ENCODE peak calls at places on chromosomes 12 and 14, in seven cellular contexts. One of them, this sample, is unnamed.

GRCh38 chr14:79571361-79571760 is 639.9 kb downstream of the DIO2 start:
- DNase-seq in uterus: no peak
- DNase-seq in mucosa of descending colon: no peak
- DNase-seq in body of pancreas: no peak
- DNase-seq in A549: no peak
- DNase-seq in epithelial cell of esophagus: no peak
- DNase-seq in stomach: no peak
- DNase-seq in this sample: no peak

GRCh38 chr12:84764006-84764405 is 148.6 kb downstream of the SLC6A15 start:
- DNase-seq in stomach: no peak
- DNase-seq in A549: no peak
- DNase-seq in mucosa of descending colon: no peak
- DNase-seq in epithelial cell of esophagus: no peak
- DNase-seq in body of pancreas: no peak
- DNase-seq in uterus: no peak
- DNase-seq in this sample: no peak

GRCh38 chr12:10904686-10905085 is 4.7 kb downstream of the TAS2R13 start:
- DNase-seq in uterus: no peak
- DNase-seq in A549: no peak
- DNase-seq in epithelial cell of esophagus: no peak
- DNase-seq in mucosa of descending colon: no peak
- DNase-seq in body of pancreas: no peak
- DNase-seq in stomach: no peak
- DNase-seq in this sample: no peak

GRCh38 chr12:22529281-22530060 is 14.9 kb downstream of the C2CD5 start:
- DNase-seq in epithelial cell of esophagus: peak
- DNase-seq in uterus: no peak
- DNase-seq in body of pancreas: no peak
- DNase-seq in stomach: no peak
- DNase-seq in A549: peak
- DNase-seq in mucosa of descending colon: no peak
- DNase-seq in this sample: peak

GRCh38 chr12:70278945-70279344 is 35.7 kb downstream of the CNOT2 start:
- DNase-seq in epithelial cell of esophagus: no peak
- DNase-seq in body of pancreas: no peak
- DNase-seq in stomach: no peak
- DNase-seq in mucosa of descending colon: no peak
- DNase-seq in A549: no peak
- DNase-seq in uterus: no peak
- DNase-seq in this sample: no peak

GRCh38 chr14:56310643-56311042 is 192.4 kb downstream of the PELI2 start:
- DNase-seq in mucosa of descending colon: no peak
- DNase-seq in stomach: no peak
- DNase-seq in epithelial cell of esophagus: no peak
- DNase-seq in body of pancreas: no peak
- DNase-seq in uterus: no peak
- DNase-seq in A549: no peak
- DNase-seq in this sample: no peak

GRCh38 chr12:109868182-109869051 is 11.9 kb downstream of the GLTP start:
- DNase-seq in A549: no peak
- DNase-seq in body of pancreas: no peak
- DNase-seq in epithelial cell of esophagus: peak
- DNase-seq in mucosa of descending colon: no peak
- DNase-seq in uterus: no peak
- DNase-seq in stomach: no peak
- DNase-seq in this sample: no peak

GRCh38 chr12:121711925-121712461 is 559 bp upstream of the TMEM120B start:
- DNase-seq in uterus: no peak
- DNase-seq in A549: peak
- DNase-seq in mucosa of descending colon: peak
- DNase-seq in stomach: peak
- DNase-seq in epithelial cell of esophagus: peak
- DNase-seq in body of pancreas: peak
- DNase-seq in this sample: no peak

GRCh38 chr14:84937044-84937443 is 592.9 kb upstream of the FLRT2 start:
- DNase-seq in uterus: no peak
- DNase-seq in stomach: no peak
- DNase-seq in epithelial cell of esophagus: no peak
- DNase-seq in body of pancreas: peak
- DNase-seq in A549: no peak
- DNase-seq in mucosa of descending colon: no peak
- DNase-seq in this sample: no peak

GRCh38 chr12:110776410-110776809 is 33.7 kb upstream of the PPP1CC start:
- DNase-seq in uterus: no peak
- DNase-seq in body of pancreas: no peak
- DNase-seq in epithelial cell of esophagus: no peak
- DNase-seq in mucosa of descending colon: no peak
- DNase-seq in stomach: no peak
- DNase-seq in A549: no peak
- DNase-seq in this sample: no peak

GRCh38 chr14:98924046-98924445 is 348.0 kb downstream of the BCL11B start:
- DNase-seq in body of pancreas: no peak
- DNase-seq in mucosa of descending colon: no peak
- DNase-seq in epithelial cell of esophagus: no peak
- DNase-seq in uterus: no peak
- DNase-seq in stomach: no peak
- DNase-seq in A549: no peak
- DNase-seq in this sample: no peak

GRCh38 chr14:97179573-97179972 is 382.4 kb downstream of the VRK1 start:
- DNase-seq in body of pancreas: no peak
- DNase-seq in epithelial cell of esophagus: no peak
- DNase-seq in stomach: no peak
- DNase-seq in uterus: no peak
- DNase-seq in A549: no peak
- DNase-seq in mucosa of descending colon: no peak
- DNase-seq in this sample: no peak

GRCh38 chr12:49296836-49297694 is 2.1 kb downstream of the PRPH start:
- DNase-seq in body of pancreas: peak
- DNase-seq in uterus: no peak
- DNase-seq in epithelial cell of esophagus: peak
- DNase-seq in stomach: peak
- DNase-seq in mucosa of descending colon: peak
- DNase-seq in A549: peak
- DNase-seq in this sample: peak
- TF ChIP-seq CTCF in body of pancreas: no peak
- TF ChIP-seq CTCF in uterus: no peak
- TF ChIP-seq CTCF in epithelial cell of esophagus: no peak
- TF ChIP-seq CTCF in stomach: peak
- TF ChIP-seq CTCF in mucosa of descending colon: no peak
- TF ChIP-seq CTCF in A549: no peak
- TF ChIP-seq CTCF in this sample: no peak

GRCh38 chr12:124716208-124717141 is 147.2 kb downstream of the SCARB1 start:
- DNase-seq in stomach: peak
- DNase-seq in epithelial cell of esophagus: no peak
- DNase-seq in uterus: no peak
- DNase-seq in body of pancreas: no peak
- DNase-seq in mucosa of descending colon: no peak
- DNase-seq in A549: no peak
- DNase-seq in this sample: no peak

GRCh38 chr12:124713041-124713435 is 145.6 kb upstream of the NCOR2 start:
- DNase-seq in mucosa of descending colon: peak
- DNase-seq in epithelial cell of esophagus: peak
- DNase-seq in stomach: peak
- DNase-seq in body of pancreas: peak
- DNase-seq in uterus: no peak
- DNase-seq in A549: no peak
- DNase-seq in this sample: no peak

GRCh38 chr12:124715121-124715990 is 147.9 kb upstream of the NCOR2 start:
- DNase-seq in uterus: no peak
- DNase-seq in A549: peak
- DNase-seq in epithelial cell of esophagus: peak
- DNase-seq in body of pancreas: no peak
- DNase-seq in stomach: peak
- DNase-seq in mucosa of descending colon: no peak
- DNase-seq in this sample: peak

GRCh38 chr12:124709722-124710656 is 142.6 kb upstream of the NCOR2 start:
- DNase-seq in epithelial cell of esophagus: no peak
- DNase-seq in uterus: no peak
- DNase-seq in A549: no peak
- DNase-seq in stomach: no peak
- DNase-seq in body of pancreas: no peak
- DNase-seq in mucosa of descending colon: no peak
- DNase-seq in this sample: peak

GRCh38 chr12:124713436-124714082 is 146.1 kb upstream of the NCOR2 start:
- DNase-seq in epithelial cell of esophagus: peak
- DNase-seq in mucosa of descending colon: peak
- DNase-seq in uterus: no peak
- DNase-seq in body of pancreas: peak
- DNase-seq in A549: no peak
- DNase-seq in stomach: peak
- DNase-seq in this sample: peak
- H3K4me3 ChIP-seq in epithelial cell of esophagus: no peak
- H3K4me3 ChIP-seq in mucosa of descending colon: no peak
- H3K4me3 ChIP-seq in uterus: peak
- H3K4me3 ChIP-seq in body of pancreas: no peak
- H3K4me3 ChIP-seq in A549: no peak
- H3K4me3 ChIP-seq in stomach: peak
- H3K4me3 ChIP-seq in this sample: peak

GRCh38 chr14:59123975-59124374 is 64.5 kb upstream of the DAAM1 start:
- DNase-seq in uterus: no peak
- DNase-seq in mucosa of descending colon: no peak
- DNase-seq in body of pancreas: no peak
- DNase-seq in stomach: no peak
- DNase-seq in A549: peak
- DNase-seq in epithelial cell of esophagus: peak
- DNase-seq in this sample: peak
- TF ChIP-seq CTCF in uterus: no peak
- TF ChIP-seq CTCF in mucosa of descending colon: no peak
- TF ChIP-seq CTCF in body of pancreas: peak
- TF ChIP-seq CTCF in stomach: no peak
- TF ChIP-seq CTCF in A549: peak
- TF ChIP-seq CTCF in epithelial cell of esophagus: peak
- TF ChIP-seq CTCF in this sample: peak

GRCh38 chr12:80681786-80682185 is 25.6 kb upstream of the MYF6 start:
- DNase-seq in mucosa of descending colon: no peak
- DNase-seq in epithelial cell of esophagus: no peak
- DNase-seq in uterus: no peak
- DNase-seq in body of pancreas: no peak
- DNase-seq in A549: no peak
- DNase-seq in stomach: no peak
- DNase-seq in this sample: no peak

GRCh38 chr12:80677994-80678393 is 29.4 kb upstream of the MYF6 start:
- DNase-seq in stomach: no peak
- DNase-seq in epithelial cell of esophagus: no peak
- DNase-seq in body of pancreas: no peak
- DNase-seq in mucosa of descending colon: no peak
- DNase-seq in A549: no peak
- DNase-seq in uterus: no peak
- DNase-seq in this sample: no peak

GRCh38 chr12:80681287-80681686 is 26.1 kb upstream of the MYF6 start:
- DNase-seq in A549: no peak
- DNase-seq in body of pancreas: no peak
- DNase-seq in stomach: no peak
- DNase-seq in uterus: no peak
- DNase-seq in mucosa of descending colon: no peak
- DNase-seq in epithelial cell of esophagus: no peak
- DNase-seq in this sample: peak

GRCh38 chr12:80676856-80677255 is 30.6 kb upstream of the MYF6 start:
- DNase-seq in stomach: no peak
- DNase-seq in epithelial cell of esophagus: no peak
- DNase-seq in body of pancreas: no peak
- DNase-seq in A549: no peak
- DNase-seq in uterus: no peak
- DNase-seq in mucosa of descending colon: no peak
- DNase-seq in this sample: no peak

GRCh38 chr12:80679346-80680131 is 27.9 kb upstream of the MYF6 start:
- DNase-seq in uterus: no peak
- DNase-seq in body of pancreas: no peak
- DNase-seq in stomach: no peak
- DNase-seq in A549: no peak
- DNase-seq in epithelial cell of esophagus: no peak
- DNase-seq in mucosa of descending colon: no peak
- DNase-seq in this sample: no peak
- H3K4me3 ChIP-seq in uterus: no peak
- H3K4me3 ChIP-seq in body of pancreas: no peak
- H3K4me3 ChIP-seq in stomach: no peak
- H3K4me3 ChIP-seq in A549: no peak
- H3K4me3 ChIP-seq in epithelial cell of esophagus: no peak
- H3K4me3 ChIP-seq in mucosa of descending colon: no peak
- H3K4me3 ChIP-seq in this sample: no peak

GRCh38 chr12:25958254-25959068 is at the start of gene RASSF8:
- DNase-seq in epithelial cell of esophagus: peak
- DNase-seq in A549: peak
- DNase-seq in stomach: peak
- DNase-seq in uterus: peak
- DNase-seq in body of pancreas: peak
- DNase-seq in mucosa of descending colon: peak
- DNase-seq in this sample: peak

GRCh38 chr12:25957898-25958253 is 606 bp upstream of the RASSF8 start:
- DNase-seq in stomach: no peak
- DNase-seq in epithelial cell of esophagus: peak
- DNase-seq in uterus: peak
- DNase-seq in body of pancreas: no peak
- DNase-seq in A549: no peak
- DNase-seq in mucosa of descending colon: no peak
- DNase-seq in this sample: peak

GRCh38 chr12:25960926-25961325 is 2.4 kb downstream of the RASSF8 start:
- DNase-seq in body of pancreas: no peak
- DNase-seq in uterus: no peak
- DNase-seq in epithelial cell of esophagus: no peak
- DNase-seq in mucosa of descending colon: no peak
- DNase-seq in stomach: no peak
- DNase-seq in A549: no peak
- DNase-seq in this sample: no peak

GRCh38 chr12:25960176-25960575 is 1.7 kb downstream of the RASSF8 start:
- DNase-seq in uterus: no peak
- DNase-seq in mucosa of descending colon: no peak
- DNase-seq in A549: peak
- DNase-seq in body of pancreas: peak
- DNase-seq in stomach: no peak
- DNase-seq in epithelial cell of esophagus: peak
- DNase-seq in this sample: peak

DNA sequence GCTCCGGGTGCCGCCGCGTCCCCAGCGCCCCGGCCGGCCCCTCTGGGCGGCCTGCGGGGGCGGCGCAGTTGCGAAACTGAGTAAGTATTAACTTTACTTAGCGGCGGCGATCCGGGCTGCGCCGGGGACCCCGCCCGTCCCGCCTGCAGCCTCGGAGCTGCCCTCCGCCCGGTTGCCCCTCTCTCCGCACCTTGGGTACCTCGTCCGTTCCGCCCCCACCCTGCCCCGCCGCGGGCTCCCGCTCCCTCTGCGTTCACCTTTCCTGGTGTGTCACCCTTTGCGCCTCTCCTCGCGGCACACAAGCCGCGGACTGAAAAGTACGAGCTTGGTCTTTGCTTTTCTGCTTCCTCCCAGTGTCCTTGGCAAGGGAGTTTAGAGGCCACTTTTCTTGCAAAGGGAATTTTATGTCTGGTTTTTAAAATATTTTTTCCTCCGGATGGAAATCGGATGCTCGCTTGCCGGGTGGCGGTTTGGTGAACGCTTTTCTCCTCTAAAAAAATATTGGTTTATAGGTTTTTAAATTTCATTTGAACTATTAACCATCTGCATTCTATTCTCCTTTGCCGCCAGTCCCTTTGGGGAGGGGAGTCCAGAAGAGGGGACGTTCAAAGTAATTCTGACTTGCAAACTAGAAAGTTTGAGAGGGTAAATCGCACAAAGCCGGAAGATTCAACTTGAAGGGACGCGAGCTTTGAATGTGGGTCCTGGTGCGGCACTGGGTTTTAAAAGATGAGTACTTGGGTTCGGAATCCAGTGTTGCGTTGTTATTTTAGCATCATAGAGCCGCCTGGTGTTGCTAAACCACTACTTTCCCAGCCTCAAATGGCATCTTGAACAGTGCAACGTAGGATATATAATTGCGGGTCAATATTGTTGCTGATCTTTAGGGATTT is 833 bp downstream of the RASSF8 start:
- DNase-seq in stomach: peak
- DNase-seq in mucosa of descending colon: peak
- DNase-seq in epithelial cell of esophagus: peak
- DNase-seq in body of pancreas: peak
- DNase-seq in uterus: peak
- DNase-seq in A549: peak
- DNase-seq in this sample: peak
- TF ChIP-seq CTCF in stomach: no peak
- TF ChIP-seq CTCF in mucosa of descending colon: no peak
- TF ChIP-seq CTCF in epithelial cell of esophagus: peak
- TF ChIP-seq CTCF in body of pancreas: no peak
- TF ChIP-seq CTCF in uterus: peak
- TF ChIP-seq CTCF in A549: no peak
- TF ChIP-seq CTCF in this sample: no peak

This sample was measured in foreskin fibroblast.